ENCODE peak calls at places on chromosomes 13 and 19, in nine cellular contexts. One of them, this sample, is unnamed. For H3K9me3, the result is how much of the 10 kb centered on the place peaks cover.

GRCh38 chr19:15469513-15470297 is 5.4 kb upstream of the RASAL3 start:
- DNase-seq in body of pancreas: no peak
- DNase-seq in right lobe of liver: no peak
- DNase-seq in breast epithelium: no peak
- DNase-seq in HCT116: no peak
- DNase-seq in thoracic aorta: no peak
- DNase-seq in endodermal cell: peak
- DNase-seq in ovary: no peak
- DNase-seq in ascending aorta: no peak
- DNase-seq in this sample: no peak

GRCh38 chr13:75704942-75705320 is 68.8 kb downstream of the LMO7 start:
- DNase-seq in endodermal cell: no peak
- DNase-seq in HCT116: peak
- DNase-seq in breast epithelium: peak
- DNase-seq in right lobe of liver: no peak
- DNase-seq in body of pancreas: peak
- DNase-seq in thoracic aorta: no peak
- DNase-seq in ovary: no peak
- DNase-seq in ascending aorta: no peak
- DNase-seq in this sample: peak

GRCh38 chr19:49809155-49809986 is 3.7 kb downstream of the FUZ start:
- DNase-seq in ovary: peak
- DNase-seq in HCT116: no peak
- DNase-seq in endodermal cell: peak
- DNase-seq in ascending aorta: no peak
- DNase-seq in body of pancreas: peak
- DNase-seq in thoracic aorta: no peak
- DNase-seq in breast epithelium: peak
- DNase-seq in right lobe of liver: peak
- DNase-seq in this sample: peak

GRCh38 chr13:73870970-73871935 is 263.0 kb downstream of the KLF12 start:
- DNase-seq in HCT116: no peak
- DNase-seq in endodermal cell: peak
- DNase-seq in body of pancreas: no peak
- DNase-seq in ascending aorta: no peak
- DNase-seq in right lobe of liver: no peak
- DNase-seq in thoracic aorta: no peak
- DNase-seq in breast epithelium: no peak
- DNase-seq in ovary: peak
- DNase-seq in this sample: no peak

GRCh38 chr13:99129951-99130350 is 70.7 kb upstream of the UBAC2 start:
- DNase-seq in breast epithelium: no peak
- DNase-seq in thoracic aorta: no peak
- DNase-seq in endodermal cell: no peak
- DNase-seq in body of pancreas: no peak
- DNase-seq in right lobe of liver: no peak
- DNase-seq in ascending aorta: no peak
- DNase-seq in HCT116: no peak
- DNase-seq in ovary: no peak
- DNase-seq in this sample: no peak

GRCh38 chr19:38070573-38070972 is 153.4 kb downstream of the DPF1 start:
- DNase-seq in body of pancreas: no peak
- DNase-seq in thoracic aorta: no peak
- DNase-seq in ascending aorta: no peak
- DNase-seq in endodermal cell: no peak
- DNase-seq in HCT116: no peak
- DNase-seq in ovary: no peak
- DNase-seq in right lobe of liver: no peak
- DNase-seq in breast epithelium: no peak
- DNase-seq in this sample: no peak

GRCh38 chr13:53010374-53011105 is 18.1 kb upstream of the OLFM4 start:
- DNase-seq in body of pancreas: peak
- DNase-seq in ovary: no peak
- DNase-seq in thoracic aorta: no peak
- DNase-seq in breast epithelium: no peak
- DNase-seq in endodermal cell: no peak
- DNase-seq in ascending aorta: no peak
- DNase-seq in HCT116: no peak
- DNase-seq in right lobe of liver: no peak
- DNase-seq in this sample: no peak

GRCh38 chr19:19606021-19606420 is 12.5 kb downstream of the PBX4 start:
- DNase-seq in thoracic aorta: no peak
- DNase-seq in body of pancreas: no peak
- DNase-seq in ovary: no peak
- DNase-seq in breast epithelium: no peak
- DNase-seq in endodermal cell: no peak
- DNase-seq in ascending aorta: no peak
- DNase-seq in HCT116: peak
- DNase-seq in right lobe of liver: no peak
- DNase-seq in this sample: no peak

GRCh38 chr19:56098731-56099577 is 22.1 kb downstream of the ZNF787 start:
- DNase-seq in breast epithelium: no peak
- DNase-seq in body of pancreas: no peak
- DNase-seq in ovary: no peak
- DNase-seq in ascending aorta: no peak
- DNase-seq in HCT116: no peak
- DNase-seq in right lobe of liver: peak
- DNase-seq in thoracic aorta: no peak
- DNase-seq in endodermal cell: no peak
- DNase-seq in this sample: no peak

GRCh38 chr19:36081385-36081784 is 26.7 kb downstream of the WDR62 start:
- DNase-seq in HCT116: no peak
- DNase-seq in thoracic aorta: no peak
- DNase-seq in breast epithelium: no peak
- DNase-seq in ascending aorta: no peak
- DNase-seq in body of pancreas: no peak
- DNase-seq in ovary: no peak
- DNase-seq in right lobe of liver: no peak
- DNase-seq in endodermal cell: no peak
- DNase-seq in this sample: no peak

GRCh38 chr13:46609052-46609451 is 56.1 kb downstream of the LRCH1 start:
- DNase-seq in right lobe of liver: no peak
- DNase-seq in HCT116: no peak
- DNase-seq in endodermal cell: no peak
- DNase-seq in body of pancreas: no peak
- DNase-seq in ascending aorta: no peak
- DNase-seq in thoracic aorta: no peak
- DNase-seq in breast epithelium: no peak
- DNase-seq in ovary: no peak
- DNase-seq in this sample: no peak

GRCh38 chr13:33524086-33524485 is 238.5 kb upstream of the STARD13 start:
- DNase-seq in HCT116: no peak
- DNase-seq in endodermal cell: no peak
- DNase-seq in ascending aorta: no peak
- DNase-seq in thoracic aorta: no peak
- DNase-seq in ovary: no peak
- DNase-seq in right lobe of liver: no peak
- DNase-seq in breast epithelium: no peak
- DNase-seq in body of pancreas: peak
- DNase-seq in this sample: no peak

GRCh38 chr19:31372245-31372781 is 23.1 kb upstream of the TSHZ3 start:
- DNase-seq in thoracic aorta: no peak
- DNase-seq in ascending aorta: no peak
- DNase-seq in right lobe of liver: no peak
- DNase-seq in HCT116: no peak
- DNase-seq in endodermal cell: no peak
- DNase-seq in body of pancreas: no peak
- DNase-seq in breast epithelium: no peak
- DNase-seq in ovary: no peak
- DNase-seq in this sample: no peak

GRCh38 chr13:104641309-104641708 is 1575.1 kb upstream of the SLC10A2 start:
- DNase-seq in right lobe of liver: no peak
- DNase-seq in breast epithelium: no peak
- DNase-seq in endodermal cell: no peak
- DNase-seq in HCT116: no peak
- DNase-seq in ovary: no peak
- DNase-seq in body of pancreas: no peak
- DNase-seq in thoracic aorta: no peak
- DNase-seq in ascending aorta: no peak
- DNase-seq in this sample: no peak

GRCh38 chr19:14072535-14073231 is at the start of gene MISP3:
- DNase-seq in body of pancreas: peak
- DNase-seq in HCT116: no peak
- DNase-seq in ovary: no peak
- DNase-seq in right lobe of liver: peak
- DNase-seq in ascending aorta: no peak
- DNase-seq in thoracic aorta: no peak
- DNase-seq in endodermal cell: peak
- DNase-seq in breast epithelium: no peak
- DNase-seq in this sample: peak

GRCh38 chr13:20301391-20302071 is 69.4 kb upstream of the GJB6 start:
- DNase-seq in HCT116: no peak
- DNase-seq in ovary: no peak
- DNase-seq in right lobe of liver: no peak
- DNase-seq in ascending aorta: no peak
- DNase-seq in endodermal cell: peak
- DNase-seq in breast epithelium: no peak
- DNase-seq in body of pancreas: no peak
- DNase-seq in thoracic aorta: no peak
- DNase-seq in this sample: no peak

GRCh38 chr13:62123409-62123808 is 707.8 kb upstream of the PCDH20 start:
- DNase-seq in thoracic aorta: no peak
- DNase-seq in breast epithelium: no peak
- DNase-seq in body of pancreas: no peak
- DNase-seq in ovary: no peak
- DNase-seq in right lobe of liver: no peak
- DNase-seq in endodermal cell: no peak
- DNase-seq in HCT116: no peak
- DNase-seq in ascending aorta: no peak
- DNase-seq in this sample: no peak

GRCh38 chr13:26498524-26499208 is 58.8 kb upstream of the WASF3 start:
- DNase-seq in ascending aorta: no peak
- DNase-seq in HCT116: no peak
- DNase-seq in breast epithelium: no peak
- DNase-seq in right lobe of liver: no peak
- DNase-seq in endodermal cell: no peak
- DNase-seq in thoracic aorta: no peak
- DNase-seq in ovary: no peak
- DNase-seq in body of pancreas: no peak
- DNase-seq in this sample: no peak

GRCh38 chr19:17555480-17555928 is at the start of gene COLGALT1:
- DNase-seq in breast epithelium: peak
- DNase-seq in right lobe of liver: peak
- DNase-seq in endodermal cell: peak
- DNase-seq in ascending aorta: peak
- DNase-seq in ovary: peak
- DNase-seq in thoracic aorta: peak
- DNase-seq in HCT116: peak
- DNase-seq in body of pancreas: peak
- DNase-seq in this sample: peak

GRCh38 chr19:17555929-17556813 is 722 bp downstream of the COLGALT1 start:
- DNase-seq in thoracic aorta: no peak
- DNase-seq in ascending aorta: no peak
- DNase-seq in breast epithelium: no peak
- DNase-seq in ovary: peak
- DNase-seq in HCT116: no peak
- DNase-seq in body of pancreas: peak
- DNase-seq in endodermal cell: peak
- DNase-seq in right lobe of liver: peak
- DNase-seq in this sample: peak

GRCh38 chr19:17554968-17555479 is 425 bp upstream of the COLGALT1 start:
- DNase-seq in ovary: no peak
- DNase-seq in endodermal cell: no peak
- DNase-seq in right lobe of liver: no peak
- DNase-seq in thoracic aorta: no peak
- DNase-seq in ascending aorta: no peak
- DNase-seq in HCT116: no peak
- DNase-seq in body of pancreas: no peak
- DNase-seq in breast epithelium: no peak
- DNase-seq in this sample: no peak

GRCh38 chr19:17550076-17550667 is 5.3 kb upstream of the COLGALT1 start:
- DNase-seq in body of pancreas: no peak
- DNase-seq in right lobe of liver: no peak
- DNase-seq in HCT116: no peak
- DNase-seq in thoracic aorta: no peak
- DNase-seq in ascending aorta: no peak
- DNase-seq in breast epithelium: no peak
- DNase-seq in ovary: no peak
- DNase-seq in endodermal cell: no peak
- DNase-seq in this sample: no peak

GRCh38 chr19:17553256-17553655 is 2.2 kb upstream of the COLGALT1 start:
- DNase-seq in breast epithelium: no peak
- DNase-seq in thoracic aorta: no peak
- DNase-seq in body of pancreas: peak
- DNase-seq in HCT116: no peak
- DNase-seq in endodermal cell: no peak
- DNase-seq in ascending aorta: no peak
- DNase-seq in ovary: peak
- DNase-seq in right lobe of liver: no peak
- DNase-seq in this sample: no peak
- H3K4me3 ChIP-seq in breast epithelium: no peak
- H3K4me3 ChIP-seq in thoracic aorta: no peak
- H3K4me3 ChIP-seq in body of pancreas: no peak
- H3K4me3 ChIP-seq in HCT116: no peak
- H3K4me3 ChIP-seq in endodermal cell: no peak
- H3K4me3 ChIP-seq in ascending aorta: no peak
- H3K4me3 ChIP-seq in ovary: no peak
- H3K4me3 ChIP-seq in right lobe of liver: no peak
- H3K4me3 ChIP-seq in this sample: no peak

GRCh38 chr13:66114127-66114526 is 1116.0 kb downstream of the PCDH9 start:
- DNase-seq in right lobe of liver: no peak
- DNase-seq in endodermal cell: no peak
- DNase-seq in thoracic aorta: no peak
- DNase-seq in body of pancreas: no peak
- DNase-seq in ovary: no peak
- DNase-seq in breast epithelium: no peak
- DNase-seq in HCT116: no peak
- DNase-seq in ascending aorta: no peak
- DNase-seq in this sample: no peak
- H3K9me3 ChIP-seq in right lobe of liver: under half
- H3K9me3 ChIP-seq in endodermal cell: under half
- H3K9me3 ChIP-seq in thoracic aorta: under half
- H3K9me3 ChIP-seq in body of pancreas: under half
- H3K9me3 ChIP-seq in ovary: under half
- H3K9me3 ChIP-seq in breast epithelium: under half
- H3K9me3 ChIP-seq in HCT116: under half
- H3K9me3 ChIP-seq in ascending aorta: under half
- H3K9me3 ChIP-seq in this sample: under half

DNA sequence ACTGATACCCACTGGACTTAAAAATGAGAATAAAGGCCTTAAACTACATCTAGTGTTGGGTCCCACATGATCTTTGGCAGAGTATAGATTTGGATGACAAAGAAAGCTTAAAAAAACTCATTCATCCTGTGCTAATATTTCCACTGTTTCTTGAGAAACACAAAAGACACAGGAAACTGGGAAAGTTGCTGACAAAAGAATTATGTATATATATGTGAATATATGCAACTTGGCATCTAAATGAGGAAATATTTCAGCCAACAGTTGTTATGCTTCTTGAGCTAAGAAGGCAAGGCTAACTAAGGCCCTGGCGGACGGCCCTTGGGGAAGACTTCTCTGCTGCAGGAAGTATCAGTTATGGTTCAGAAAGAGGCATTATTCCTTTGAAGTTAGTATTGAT is 491.9 kb downstream of the DIAPH3 start:
- DNase-seq in thoracic aorta: no peak
- DNase-seq in HCT116: no peak
- DNase-seq in body of pancreas: no peak
- DNase-seq in breast epithelium: no peak
- DNase-seq in ascending aorta: no peak
- DNase-seq in endodermal cell: no peak
- DNase-seq in ovary: no peak
- DNase-seq in right lobe of liver: no peak
- DNase-seq in this sample: no peak
- H3K4me3 ChIP-seq in thoracic aorta: no peak
- H3K4me3 ChIP-seq in HCT116: no peak
- H3K4me3 ChIP-seq in body of pancreas: no peak
- H3K4me3 ChIP-seq in breast epithelium: no peak
- H3K4me3 ChIP-seq in ascending aorta: no peak
- H3K4me3 ChIP-seq in endodermal cell: no peak
- H3K4me3 ChIP-seq in ovary: no peak
- H3K4me3 ChIP-seq in right lobe of liver: no peak
- H3K4me3 ChIP-seq in this sample: no peak

GRCh38 chr19:12113121-12113520 is 27.0 kb downstream of the ZNF20 start:
- DNase-seq in endodermal cell: no peak
- DNase-seq in ascending aorta: no peak
- DNase-seq in breast epithelium: no peak
- DNase-seq in right lobe of liver: no peak
- DNase-seq in HCT116: no peak
- DNase-seq in thoracic aorta: no peak
- DNase-seq in body of pancreas: no peak
- DNase-seq in ovary: no peak
- DNase-seq in this sample: no peak
- H3K9me3 ChIP-seq in endodermal cell: half or more
- H3K9me3 ChIP-seq in ascending aorta: half or more
- H3K9me3 ChIP-seq in breast epithelium: under half
- H3K9me3 ChIP-seq in right lobe of liver: under half
- H3K9me3 ChIP-seq in HCT116: under half
- H3K9me3 ChIP-seq in thoracic aorta: under half
- H3K9me3 ChIP-seq in body of pancreas: under half
- H3K9me3 ChIP-seq in ovary: under half
- H3K9me3 ChIP-seq in this sample: under half

This sample was measured in Caco-2.